ENCODE peak calls at places on chromosomes 16 and 17, in four cellular contexts. O is GM12878, K is HepG2, D is K562. T is an unnamed sample.
A peak's percentile ranks its signal among the peaks of the same experiment; 100 is the strongest.

GRCh38 chr17:53058031-53058430 is 764.7 kb upstream of the KIF2B start:
- DNase-seq in K (no peak), D (no peak), O (no peak), T (no peak)

GRCh38 chr17:57553991-57554825 is 190.9 kb downstream of the CCDC182 start:
- DNase-seq in O (no peak), K (no peak), D (peak; percentile 80), T (peak; percentile 66)

GRCh38 chr17:64331946-64332493 is 58.6 kb downstream of the PECAM1 start:
- DNase-seq in O (no peak), D (peak; percentile 94), K (peak; percentile 75), T (no peak)

GRCh38 chr17:46063239-46063638 is 64.2 kb downstream of the STH start:
- DNase-seq in K (no peak), O (no peak), D (no peak), T (no peak)

GRCh38 chr17:31391496-31391949 is at the start of gene RAB11FIP4:
- DNase-seq in O (no peak), D (peak; percentile 45), K (no peak), T (peak; percentile 59)

GRCh38 chr16:67685388-67686112 is 18.9 kb downstream of the C16orf86 start:
- DNase-seq in O (no peak), K (no peak), D (no peak), T (no peak)

GRCh38 chr17:15456972-15457722 is 10.3 kb downstream of the CDRT4 start:
- DNase-seq in O (no peak), D (no peak), K (peak; percentile 61), T (no peak)

GRCh38 chr16:69399361-69399760 is 13.6 kb upstream of the TERF2 start:
- DNase-seq in D (peak; percentile 20), O (no peak), K (no peak), T (no peak)

GRCh38 chr17:63519972-63520882 is 2.9 kb upstream of the KCNH6 start:
- DNase-seq in K (peak; percentile 96), O (no peak), D (no peak), T (no peak)

GRCh38 chr16:17416461-17417221 is 54.1 kb downstream of the XYLT1 start:
- DNase-seq in D (no peak), O (peak; percentile 89), K (no peak), T (peak; percentile 31)

GRCh38 chr17:40443988-40444899 is 994 bp downstream of the IGFBP4 start:
- DNase-seq in O (no peak), D (peak; percentile 37), K (no peak), T (no peak)

GRCh38 chr16:54426550-54426843 is 139.9 kb upstream of the IRX3 start:
- DNase-seq in O (no peak), D (peak; percentile 5), K (no peak), T (no peak)

GRCh38 chr17:64658931-64659330 is 3.2 kb downstream of the SMURF2 start:
- DNase-seq in K (no peak), O (no peak), D (no peak), T (no peak)

GRCh38 chr16:50197582-50197981 is 44.5 kb downstream of the TENT4B start:
- DNase-seq in D (no peak), O (no peak), K (no peak), T (no peak)

GRCh38 chr17:44601574-44602372 is 44.5 kb downstream of the FZD2 start:
- DNase-seq in O (no peak), D (no peak), K (no peak), T (no peak)

GRCh38 chr17:31533546-31534155 is 142.2 kb downstream of the RAB11FIP4 start:
- DNase-seq in D (peak; percentile 59), O (no peak), K (no peak), T (peak; percentile 72)

GRCh38 chr16:19696312-19696711 is 21.7 kb downstream of the KNOP1 start:
- DNase-seq in D (peak; percentile 75), O (no peak), K (no peak), T (no peak)

GRCh38 chr17:80501739-80502577 is 25.6 kb upstream of the NPTX1 start:
- DNase-seq in O (no peak), D (no peak), K (no peak), T (no peak)

GRCh38 chr17:33582661-33583060 is 289.6 kb upstream of the ASIC2 start:
- DNase-seq in D (no peak), K (no peak), O (no peak), T (no peak)

GRCh38 chr17:79633154-79633553 is 22.3 kb upstream of the RBFOX3 start:
- DNase-seq in K (no peak), O (no peak), D (no peak), T (peak; percentile 3)

GRCh38 chr17:64787921-64788271 is 125.8 kb upstream of the SMURF2 start:
- DNase-seq in K (no peak), O (no peak), D (no peak), T (no peak)

GRCh38 chr16:55811811-55812210 is 21.1 kb downstream of the CES1 start:
- DNase-seq in O (no peak), D (no peak), K (no peak), T (no peak)

GRCh38 chr17:17959520-17960361 is 12.5 kb downstream of the TOM1L2 start:
- DNase-seq in D (no peak), O (peak; percentile 68), K (no peak), T (no peak)

GRCh38 chr16:89557230-89557935 is 3.1 kb upstream of the RPL13 start:
- DNase-seq in D (peak; percentile 90), K (peak; percentile 90), O (no peak), T (peak; percentile 97)

GRCh38 chr17:69716571-69716970 is 302.1 kb downstream of the MAP2K6 start:
- DNase-seq in D (no peak), K (no peak), O (no peak), T (no peak)

GRCh38 chr17:6456321-6456720 is 12.1 kb downstream of the PIMREG start:
- DNase-seq in O (no peak), D (no peak), K (no peak), T (no peak)

GRCh38 chr17:46870116-46870803 is 18.9 kb downstream of the WNT9B start:
- DNase-seq in K (peak; percentile 91), D (no peak), O (no peak), T (no peak)

GRCh38 chr16:85420501-85421337 is 192.4 kb upstream of the GSE1 start:
- DNase-seq in K (peak; percentile 35), O (no peak), D (peak; percentile 92), T (peak; percentile 73)
- TF ChIP-seq CBFB in K (peak; percentile 94), O (peak; percentile 25), D (peak; percentile 56), T (no peak)

GRCh38 chr16:84419730-84420129 is 51.4 kb downstream of the ATP2C2 start:
- DNase-seq in D (no peak), O (no peak), K (no peak), T (no peak)

GRCh38 chr16:84421081-84421937 is 53.0 kb downstream of the ATP2C2 start:
- DNase-seq in D (no peak), K (no peak), O (no peak), T (no peak)

GRCh38 chr16:84423416-84423837 is 55.1 kb downstream of the ATP2C2 start:
- DNase-seq in D (peak; percentile 72), K (peak; percentile 67), O (peak; percentile 11), T (no peak)

GRCh38 chr16:84418056-84418849 is 49.9 kb downstream of the ATP2C2 start:
- DNase-seq in K (no peak), O (no peak), D (no peak), T (no peak)

GRCh38 chr16:84421938-84422220 is 53.5 kb downstream of the ATP2C2 start:
- DNase-seq in K (no peak), D (no peak), O (no peak), T (no peak)
- TF ChIP-seq CBFB in K (no peak), D (no peak), O (no peak), T (no peak)

GRCh38 chr16:87789437-87790277 is 23.9 kb upstream of the KLHDC4 start:
- DNase-seq in K (peak; percentile 95), O (no peak), D (no peak), T (no peak)
- TF ChIP-seq CBFB in K (peak; percentile 58), O (no peak), D (no peak), T (no peak)

DNA sequence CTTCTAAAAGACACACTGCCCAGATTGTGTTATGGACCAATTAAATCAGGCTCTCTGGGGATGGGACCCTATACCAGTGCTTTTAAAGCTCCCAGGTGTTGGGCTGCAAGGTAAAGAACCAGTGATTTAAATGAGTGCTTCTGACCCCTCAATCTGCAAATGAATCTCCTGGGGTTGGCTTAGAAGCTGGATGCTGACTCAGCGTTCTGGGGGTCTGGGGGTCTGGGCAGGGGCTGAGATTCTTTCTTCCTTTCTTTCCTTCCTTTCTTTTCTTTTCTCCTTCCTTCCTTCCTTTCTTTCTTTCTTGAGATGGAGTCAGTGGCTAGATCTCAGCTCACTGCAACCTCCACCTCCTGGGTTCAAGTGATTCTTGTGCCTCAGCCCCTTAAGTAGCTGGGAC is 2.0 kb upstream of the TVP23A start:
- DNase-seq in O (no peak), D (no peak), K (no peak), T (no peak)
- TF ChIP-seq CBFB in O (no peak), D (no peak), K (no peak), T (no peak)

DNA sequence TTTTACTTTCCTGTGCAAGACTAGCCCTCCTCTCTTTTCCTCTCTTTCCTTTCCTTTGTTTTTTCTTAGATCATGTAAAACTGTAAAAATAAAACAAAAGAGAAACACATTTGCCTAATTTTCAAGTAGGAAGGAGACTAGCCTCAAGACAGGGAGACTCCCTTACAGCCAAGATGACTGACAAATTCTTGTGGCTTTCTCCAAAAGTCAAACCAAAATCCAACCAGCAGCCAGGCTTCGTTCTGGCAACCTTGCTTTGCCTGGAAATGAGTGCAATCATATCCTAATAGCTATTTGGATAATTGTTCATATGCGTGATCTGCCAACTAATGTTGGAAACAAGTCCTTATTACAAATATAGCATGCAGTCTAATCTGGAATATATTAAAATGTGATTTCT is 868.9 kb upstream of the SOX9 start:
- DNase-seq in K (no peak), O (no peak), D (no peak), T (no peak)
- TF ChIP-seq CBFB in K (no peak), O (no peak), D (no peak), T (no peak)